ENCODE peak calls at places on chromosomes 5 and 9, in five cellular contexts. G is naive B cell, Q is Calu3, R is colonic mucosa, P is T-helper 1 cell. H is an unnamed sample.

GRCh38 chr9:8750639-8751041 is 951.1 kb upstream of the DMAC1 start:
- DNase-seq in G (no peak), Q (no peak), R (no peak), P (no peak), H (no peak)

GRCh38 chr5:179805529-179806249 is 977 bp downstream of the MGAT4B start:
- DNase-seq in G (no peak), Q (no peak), R (peak), P (no peak), H (no peak)

GRCh38 chr5:13408616-13409015 is 535.9 kb downstream of the DNAH5 start:
- DNase-seq in G (no peak), Q (no peak), R (no peak), P (no peak), H (no peak)

GRCh38 chr5:151075698-151076331 is 5.0 kb downstream of the TNIP1 start:
- DNase-seq in G (no peak), Q (peak), R (peak), P (no peak), H (no peak)

GRCh38 chr9:126113176-126113575 is 213.5 kb upstream of the MVB12B start:
- DNase-seq in G (no peak), Q (no peak), R (no peak), P (no peak), H (no peak)

GRCh38 chr5:150339165-150339564 is 18.3 kb upstream of the TCOF1 start:
- DNase-seq in G (no peak), Q (no peak), R (no peak), P (no peak), H (no peak)

GRCh38 chr9:91795500-91796241 is 154.4 kb downstream of the ROR2 start:
- DNase-seq in G (no peak), Q (no peak), R (no peak), P (no peak), H (no peak)

GRCh38 chr5:32029291-32029690 is 144.8 kb downstream of the GOLPH3 start:
- DNase-seq in G (no peak), Q (no peak), R (no peak), P (no peak), H (no peak)

GRCh38 chr5:153404747-153405146 is 85.7 kb upstream of the GRIA1 start:
- DNase-seq in G (no peak), Q (no peak), R (no peak), P (no peak), H (peak)

GRCh38 chr5:178998441-178998840 is 3.3 kb upstream of the GRM6 start:
- DNase-seq in G (no peak), Q (no peak), R (no peak), P (no peak), H (no peak)

GRCh38 chr5:140882591-140882899 is 621 bp downstream of the PCDHA13 start:
- DNase-seq in G (no peak), Q (peak), R (no peak), P (no peak), H (no peak)

H was measured in neuronal stem cell.